ENCODE peak calls at places on chromosomes 4 and X, in four cellular contexts. One of them, this sample, is unnamed.

GRCh38 chrX:122272011-122272410 is 912.1 kb upstream of the GRIA3 start:
- DNase-seq in endodermal cell: no peak
- DNase-seq in M059J: no peak
- DNase-seq in CD8-positive, alpha-beta memory T cell: no peak
- DNase-seq in this sample: no peak

GRCh38 chr4:10109995-10110670 is 6.5 kb downstream of the WDR1 start:
- DNase-seq in endodermal cell: no peak
- DNase-seq in CD8-positive, alpha-beta memory T cell: no peak
- DNase-seq in M059J: no peak
- DNase-seq in this sample: no peak

GRCh38 chr4:123889376-123889945 is 492.9 kb downstream of the SPRY1 start:
- DNase-seq in endodermal cell: no peak
- DNase-seq in CD8-positive, alpha-beta memory T cell: no peak
- DNase-seq in M059J: no peak
- DNase-seq in this sample: no peak

GRCh38 chr4:26178874-26179273 is 141.9 kb upstream of the RBPJ start:
- DNase-seq in M059J: no peak
- DNase-seq in endodermal cell: no peak
- DNase-seq in CD8-positive, alpha-beta memory T cell: no peak
- DNase-seq in this sample: no peak

GRCh38 chr4:158169931-158170690 is 2.7 kb downstream of the GASK1B start:
- DNase-seq in M059J: peak
- DNase-seq in CD8-positive, alpha-beta memory T cell: no peak
- DNase-seq in endodermal cell: no peak
- DNase-seq in this sample: no peak

GRCh38 chr4:91963489-91963888 is 340.3 kb upstream of the GRID2 start:
- DNase-seq in endodermal cell: no peak
- DNase-seq in CD8-positive, alpha-beta memory T cell: no peak
- DNase-seq in M059J: peak
- DNase-seq in this sample: no peak

GRCh38 chr4:15414601-15415091 is 13.2 kb upstream of the C1QTNF7 start:
- DNase-seq in M059J: no peak
- DNase-seq in CD8-positive, alpha-beta memory T cell: no peak
- DNase-seq in endodermal cell: no peak
- DNase-seq in this sample: no peak

GRCh38 chr4:101238706-101239105 is 108.6 kb downstream of the PPP3CA start:
- DNase-seq in CD8-positive, alpha-beta memory T cell: no peak
- DNase-seq in endodermal cell: no peak
- DNase-seq in M059J: peak
- DNase-seq in this sample: no peak

GRCh38 chr4:130603043-130603442 is 1507.1 kb downstream of the C4orf33 start:
- DNase-seq in endodermal cell: no peak
- DNase-seq in M059J: no peak
- DNase-seq in CD8-positive, alpha-beta memory T cell: no peak
- DNase-seq in this sample: no peak

GRCh38 chr4:137124278-137124932 is 407.9 kb downstream of the PCDH18 start:
- DNase-seq in CD8-positive, alpha-beta memory T cell: no peak
- DNase-seq in M059J: peak
- DNase-seq in endodermal cell: no peak
- DNase-seq in this sample: peak

This sample was measured in mesendoderm.